ENCODE peak calls at places on chromosomes 6 and 20, in ten cellular contexts. One of them, this sample, is unnamed.

GRCh38 chr6:158150701-158151100 is 17.4 kb downstream of the SERAC1 start:
- DNase-seq in tibial artery: no peak
- DNase-seq in astrocyte of the spinal cord: peak
- DNase-seq in AG10803: no peak
- DNase-seq in psoas muscle: no peak
- DNase-seq in lower leg skin: no peak
- DNase-seq in heart left ventricle: no peak
- DNase-seq in cardiac muscle cell: no peak
- DNase-seq in mammary epithelial cell: no peak
- DNase-seq in sigmoid colon: no peak
- DNase-seq in this sample: peak

GRCh38 chr6:157764346-157765068 is 58.5 kb upstream of the SNX9 start:
- DNase-seq in tibial artery: peak
- DNase-seq in astrocyte of the spinal cord: peak
- DNase-seq in AG10803: peak
- DNase-seq in psoas muscle: peak
- DNase-seq in lower leg skin: peak
- DNase-seq in heart left ventricle: peak
- DNase-seq in cardiac muscle cell: peak
- DNase-seq in mammary epithelial cell: peak
- DNase-seq in sigmoid colon: peak
- DNase-seq in this sample: peak

GRCh38 chr6:1222426-1223311 is 89.2 kb upstream of the FOXQ1 start:
- DNase-seq in tibial artery: no peak
- DNase-seq in astrocyte of the spinal cord: no peak
- DNase-seq in AG10803: no peak
- DNase-seq in psoas muscle: no peak
- DNase-seq in lower leg skin: no peak
- DNase-seq in heart left ventricle: peak
- DNase-seq in cardiac muscle cell: no peak
- DNase-seq in mammary epithelial cell: no peak
- DNase-seq in sigmoid colon: no peak
- DNase-seq in this sample: no peak

GRCh38 chr6:14871196-14871595 is 374.7 kb upstream of the JARID2 start:
- DNase-seq in tibial artery: no peak
- DNase-seq in astrocyte of the spinal cord: no peak
- DNase-seq in AG10803: no peak
- DNase-seq in psoas muscle: peak
- DNase-seq in lower leg skin: no peak
- DNase-seq in heart left ventricle: peak
- DNase-seq in cardiac muscle cell: no peak
- DNase-seq in mammary epithelial cell: no peak
- DNase-seq in sigmoid colon: no peak
- DNase-seq in this sample: no peak

GRCh38 chr6:14910692-14911547 is 334.9 kb upstream of the JARID2 start:
- DNase-seq in tibial artery: peak
- DNase-seq in astrocyte of the spinal cord: no peak
- DNase-seq in AG10803: peak
- DNase-seq in psoas muscle: no peak
- DNase-seq in lower leg skin: peak
- DNase-seq in heart left ventricle: peak
- DNase-seq in cardiac muscle cell: no peak
- DNase-seq in mammary epithelial cell: no peak
- DNase-seq in sigmoid colon: peak
- DNase-seq in this sample: peak

GRCh38 chr20:37346232-37346525 is 239 bp downstream of the SRC start:
- DNase-seq in tibial artery: no peak
- DNase-seq in astrocyte of the spinal cord: no peak
- DNase-seq in AG10803: no peak
- DNase-seq in psoas muscle: no peak
- DNase-seq in lower leg skin: no peak
- DNase-seq in heart left ventricle: no peak
- DNase-seq in cardiac muscle cell: no peak
- DNase-seq in mammary epithelial cell: no peak
- DNase-seq in sigmoid colon: no peak
- DNase-seq in this sample: no peak

GRCh38 chr20:4167261-4168004 is 152.1 kb upstream of the RNF24 start:
- DNase-seq in tibial artery: no peak
- DNase-seq in astrocyte of the spinal cord: peak
- DNase-seq in AG10803: no peak
- DNase-seq in psoas muscle: no peak
- DNase-seq in lower leg skin: no peak
- DNase-seq in heart left ventricle: no peak
- DNase-seq in cardiac muscle cell: no peak
- DNase-seq in mammary epithelial cell: no peak
- DNase-seq in sigmoid colon: no peak
- DNase-seq in this sample: no peak

GRCh38 chr6:152975204-152975915 is 7.5 kb downstream of the FBXO5 start:
- DNase-seq in tibial artery: no peak
- DNase-seq in astrocyte of the spinal cord: no peak
- DNase-seq in AG10803: no peak
- DNase-seq in psoas muscle: no peak
- DNase-seq in lower leg skin: no peak
- DNase-seq in heart left ventricle: no peak
- DNase-seq in cardiac muscle cell: no peak
- DNase-seq in mammary epithelial cell: no peak
- DNase-seq in sigmoid colon: no peak
- DNase-seq in this sample: no peak

GRCh38 chr20:3613821-3614440 is 49.3 kb downstream of the GFRA4 start:
- DNase-seq in tibial artery: no peak
- DNase-seq in astrocyte of the spinal cord: peak
- DNase-seq in AG10803: peak
- DNase-seq in psoas muscle: no peak
- DNase-seq in lower leg skin: no peak
- DNase-seq in heart left ventricle: no peak
- DNase-seq in cardiac muscle cell: no peak
- DNase-seq in mammary epithelial cell: no peak
- DNase-seq in sigmoid colon: no peak
- DNase-seq in this sample: no peak

GRCh38 chr20:45822863-45823262 is 4.2 kb downstream of the TNNC2 start:
- DNase-seq in tibial artery: no peak
- DNase-seq in astrocyte of the spinal cord: no peak
- DNase-seq in AG10803: peak
- DNase-seq in psoas muscle: no peak
- DNase-seq in lower leg skin: no peak
- DNase-seq in heart left ventricle: no peak
- DNase-seq in cardiac muscle cell: no peak
- DNase-seq in mammary epithelial cell: peak
- DNase-seq in sigmoid colon: no peak
- DNase-seq in this sample: peak

GRCh38 chr6:35432291-35432690 is 19.8 kb upstream of the FANCE start:
- DNase-seq in tibial artery: no peak
- DNase-seq in astrocyte of the spinal cord: no peak
- DNase-seq in AG10803: no peak
- DNase-seq in psoas muscle: no peak
- DNase-seq in lower leg skin: no peak
- DNase-seq in heart left ventricle: no peak
- DNase-seq in cardiac muscle cell: no peak
- DNase-seq in mammary epithelial cell: no peak
- DNase-seq in sigmoid colon: no peak
- DNase-seq in this sample: no peak

GRCh38 chr6:134345780-134346179 is 27.9 kb upstream of the SGK1 start:
- DNase-seq in tibial artery: peak
- DNase-seq in astrocyte of the spinal cord: no peak
- DNase-seq in AG10803: no peak
- DNase-seq in psoas muscle: no peak
- DNase-seq in lower leg skin: peak
- DNase-seq in heart left ventricle: peak
- DNase-seq in cardiac muscle cell: no peak
- DNase-seq in mammary epithelial cell: no peak
- DNase-seq in sigmoid colon: no peak
- DNase-seq in this sample: peak

GRCh38 chr6:141402489-141402888 is 730.2 kb upstream of the GJE1 start:
- DNase-seq in tibial artery: no peak
- DNase-seq in astrocyte of the spinal cord: no peak
- DNase-seq in AG10803: no peak
- DNase-seq in psoas muscle: no peak
- DNase-seq in lower leg skin: no peak
- DNase-seq in heart left ventricle: no peak
- DNase-seq in cardiac muscle cell: no peak
- DNase-seq in mammary epithelial cell: no peak
- DNase-seq in sigmoid colon: no peak
- DNase-seq in this sample: no peak

GRCh38 chr6:141403827-141404226 is 728.9 kb upstream of the GJE1 start:
- DNase-seq in tibial artery: no peak
- DNase-seq in astrocyte of the spinal cord: peak
- DNase-seq in AG10803: peak
- DNase-seq in psoas muscle: no peak
- DNase-seq in lower leg skin: peak
- DNase-seq in heart left ventricle: no peak
- DNase-seq in cardiac muscle cell: no peak
- DNase-seq in mammary epithelial cell: peak
- DNase-seq in sigmoid colon: no peak
- DNase-seq in this sample: peak

GRCh38 chr6:141403103-141403502 is 729.6 kb upstream of the GJE1 start:
- DNase-seq in tibial artery: no peak
- DNase-seq in astrocyte of the spinal cord: no peak
- DNase-seq in AG10803: peak
- DNase-seq in psoas muscle: no peak
- DNase-seq in lower leg skin: no peak
- DNase-seq in heart left ventricle: no peak
- DNase-seq in cardiac muscle cell: no peak
- DNase-seq in mammary epithelial cell: no peak
- DNase-seq in sigmoid colon: no peak
- DNase-seq in this sample: no peak

GRCh38 chr6:141401168-141401567 is 731.6 kb upstream of the GJE1 start:
- DNase-seq in tibial artery: no peak
- DNase-seq in astrocyte of the spinal cord: peak
- DNase-seq in AG10803: peak
- DNase-seq in psoas muscle: no peak
- DNase-seq in lower leg skin: peak
- DNase-seq in heart left ventricle: no peak
- DNase-seq in cardiac muscle cell: no peak
- DNase-seq in mammary epithelial cell: no peak
- DNase-seq in sigmoid colon: no peak
- DNase-seq in this sample: peak

GRCh38 chr6:141401851-141402250 is 730.9 kb upstream of the GJE1 start:
- DNase-seq in tibial artery: no peak
- DNase-seq in astrocyte of the spinal cord: no peak
- DNase-seq in AG10803: no peak
- DNase-seq in psoas muscle: no peak
- DNase-seq in lower leg skin: no peak
- DNase-seq in heart left ventricle: no peak
- DNase-seq in cardiac muscle cell: no peak
- DNase-seq in mammary epithelial cell: no peak
- DNase-seq in sigmoid colon: no peak
- DNase-seq in this sample: no peak
- H3K4me3 ChIP-seq in tibial artery: no peak
- H3K4me3 ChIP-seq in astrocyte of the spinal cord: no peak
- H3K4me3 ChIP-seq in AG10803: no peak
- H3K4me3 ChIP-seq in psoas muscle: peak
- H3K4me3 ChIP-seq in lower leg skin: no peak
- H3K4me3 ChIP-seq in heart left ventricle: no peak
- H3K4me3 ChIP-seq in cardiac muscle cell: no peak
- H3K4me3 ChIP-seq in mammary epithelial cell: no peak
- H3K4me3 ChIP-seq in sigmoid colon: no peak
- H3K4me3 ChIP-seq in this sample: no peak

GRCh38 chr6:109359248-109359647 is 23.0 kb downstream of the CD164 start:
- DNase-seq in tibial artery: no peak
- DNase-seq in astrocyte of the spinal cord: no peak
- DNase-seq in AG10803: no peak
- DNase-seq in psoas muscle: no peak
- DNase-seq in lower leg skin: no peak
- DNase-seq in heart left ventricle: no peak
- DNase-seq in cardiac muscle cell: no peak
- DNase-seq in mammary epithelial cell: no peak
- DNase-seq in sigmoid colon: no peak
- DNase-seq in this sample: no peak
- TF ChIP-seq CTCF in tibial artery: no peak
- TF ChIP-seq CTCF in astrocyte of the spinal cord: no peak
- TF ChIP-seq CTCF in AG10803: no peak
- TF ChIP-seq CTCF in psoas muscle: no peak
- TF ChIP-seq CTCF in lower leg skin: no peak
- TF ChIP-seq CTCF in heart left ventricle: no peak
- TF ChIP-seq CTCF in cardiac muscle cell: no peak
- TF ChIP-seq CTCF in mammary epithelial cell: no peak
- TF ChIP-seq CTCF in sigmoid colon: no peak
- TF ChIP-seq CTCF in this sample: no peak

DNA sequence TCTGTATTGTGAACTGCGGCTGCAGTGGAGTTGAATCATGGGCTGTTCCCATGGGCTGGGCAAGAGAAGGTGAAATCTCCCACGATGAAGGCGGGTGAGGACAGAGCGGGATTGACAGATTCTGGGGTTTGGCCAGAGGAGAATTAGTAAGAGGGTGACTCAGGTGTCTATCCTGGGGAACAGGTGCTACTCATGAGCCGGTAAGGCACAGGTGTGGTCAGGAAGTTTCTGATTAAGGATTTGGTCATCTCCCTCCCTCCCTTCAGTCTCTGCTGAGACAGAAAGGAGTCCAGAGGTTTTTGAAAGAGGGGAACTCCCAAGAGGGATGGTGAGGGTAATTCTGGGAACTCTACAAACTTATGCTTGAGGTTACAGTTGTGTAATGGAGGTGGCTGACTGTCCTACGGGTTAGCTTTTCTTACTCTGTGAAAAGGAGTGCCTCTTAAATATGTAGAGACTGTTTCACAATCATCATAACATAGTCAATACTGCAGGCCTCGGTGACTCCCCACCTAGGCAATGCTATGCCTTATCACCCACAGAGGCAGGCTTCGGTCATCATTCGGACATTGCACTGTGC is 31.5 kb downstream of the SERPINB1 start:
- DNase-seq in tibial artery: no peak
- DNase-seq in astrocyte of the spinal cord: no peak
- DNase-seq in AG10803: peak
- DNase-seq in psoas muscle: no peak
- DNase-seq in lower leg skin: no peak
- DNase-seq in heart left ventricle: no peak
- DNase-seq in cardiac muscle cell: no peak
- DNase-seq in mammary epithelial cell: peak
- DNase-seq in sigmoid colon: no peak
- DNase-seq in this sample: peak
- H3K4me3 ChIP-seq in tibial artery: no peak
- H3K4me3 ChIP-seq in astrocyte of the spinal cord: no peak
- H3K4me3 ChIP-seq in AG10803: no peak
- H3K4me3 ChIP-seq in psoas muscle: no peak
- H3K4me3 ChIP-seq in lower leg skin: no peak
- H3K4me3 ChIP-seq in heart left ventricle: no peak
- H3K4me3 ChIP-seq in cardiac muscle cell: no peak
- H3K4me3 ChIP-seq in mammary epithelial cell: no peak
- H3K4me3 ChIP-seq in sigmoid colon: no peak
- H3K4me3 ChIP-seq in this sample: no peak

GRCh38 chr6:38688579-38689087 is 14.3 kb downstream of the GLO1 start:
- DNase-seq in tibial artery: no peak
- DNase-seq in astrocyte of the spinal cord: no peak
- DNase-seq in AG10803: no peak
- DNase-seq in psoas muscle: no peak
- DNase-seq in lower leg skin: no peak
- DNase-seq in heart left ventricle: peak
- DNase-seq in cardiac muscle cell: no peak
- DNase-seq in mammary epithelial cell: no peak
- DNase-seq in sigmoid colon: no peak
- DNase-seq in this sample: no peak
- TF ChIP-seq CTCF in tibial artery: no peak
- TF ChIP-seq CTCF in astrocyte of the spinal cord: no peak
- TF ChIP-seq CTCF in AG10803: no peak
- TF ChIP-seq CTCF in psoas muscle: no peak
- TF ChIP-seq CTCF in lower leg skin: no peak
- TF ChIP-seq CTCF in heart left ventricle: no peak
- TF ChIP-seq CTCF in cardiac muscle cell: no peak
- TF ChIP-seq CTCF in mammary epithelial cell: no peak
- TF ChIP-seq CTCF in sigmoid colon: no peak
- TF ChIP-seq CTCF in this sample: no peak

This sample was measured in fibroblast of pulmonary artery.